ENCODE peak calls at places on chromosomes 16 and 17, in nine cellular contexts. One of them, this sample, is unnamed. For H3K4me1 and H3K27me3, the result is how much of the 10 kb centered on the place peaks cover.

GRCh38 chr17:38559880-38560230 is 45.9 kb downstream of the SRCIN1 start:
- DNase-seq in CD4-positive, alpha-beta memory T cell: no peak
- DNase-seq in upper lobe of right lung: no peak
- DNase-seq in neural progenitor cell: no peak
- DNase-seq in cardiac muscle cell: no peak
- DNase-seq in aorta: no peak
- DNase-seq in ascending aorta: no peak
- DNase-seq in Karpas-422: no peak
- DNase-seq in psoas muscle: no peak
- DNase-seq in this sample: no peak

GRCh38 chr16:3717235-3718018 is at the start of gene TRAP1:
- DNase-seq in CD4-positive, alpha-beta memory T cell: peak
- DNase-seq in upper lobe of right lung: peak
- DNase-seq in psoas muscle: peak
- DNase-seq in Karpas-422: peak
- DNase-seq in neural progenitor cell: peak
- DNase-seq in aorta: peak
- DNase-seq in ascending aorta: peak
- DNase-seq in cardiac muscle cell: peak
- DNase-seq in this sample: peak

GRCh38 chr17:17132746-17133145 is 73.4 kb downstream of the PLD6 start:
- DNase-seq in aorta: no peak
- DNase-seq in psoas muscle: peak
- DNase-seq in CD4-positive, alpha-beta memory T cell: no peak
- DNase-seq in ascending aorta: no peak
- DNase-seq in cardiac muscle cell: no peak
- DNase-seq in Karpas-422: no peak
- DNase-seq in upper lobe of right lung: no peak
- DNase-seq in neural progenitor cell: peak
- DNase-seq in this sample: no peak

GRCh38 chr16:64893386-64893785 is 228.5 kb downstream of the CDH11 start:
- DNase-seq in aorta: no peak
- DNase-seq in Karpas-422: peak
- DNase-seq in neural progenitor cell: no peak
- DNase-seq in CD4-positive, alpha-beta memory T cell: no peak
- DNase-seq in cardiac muscle cell: no peak
- DNase-seq in psoas muscle: no peak
- DNase-seq in upper lobe of right lung: no peak
- DNase-seq in ascending aorta: no peak
- DNase-seq in this sample: no peak

GRCh38 chr16:67279296-67280089 is at the start of gene PLEKHG4:
- DNase-seq in Karpas-422: peak
- DNase-seq in upper lobe of right lung: peak
- DNase-seq in neural progenitor cell: peak
- DNase-seq in ascending aorta: peak
- DNase-seq in cardiac muscle cell: peak
- DNase-seq in CD4-positive, alpha-beta memory T cell: peak
- DNase-seq in psoas muscle: peak
- DNase-seq in aorta: peak
- DNase-seq in this sample: peak

GRCh38 chr17:66549312-66549705 is 246.9 kb downstream of the PRKCA start:
- DNase-seq in Karpas-422: no peak
- DNase-seq in psoas muscle: no peak
- DNase-seq in cardiac muscle cell: no peak
- DNase-seq in aorta: no peak
- DNase-seq in upper lobe of right lung: no peak
- DNase-seq in neural progenitor cell: no peak
- DNase-seq in ascending aorta: no peak
- DNase-seq in CD4-positive, alpha-beta memory T cell: no peak
- DNase-seq in this sample: no peak

GRCh38 chr17:55768946-55769624 is 18.2 kb downstream of the PCTP start:
- DNase-seq in neural progenitor cell: no peak
- DNase-seq in psoas muscle: no peak
- DNase-seq in CD4-positive, alpha-beta memory T cell: no peak
- DNase-seq in cardiac muscle cell: no peak
- DNase-seq in aorta: no peak
- DNase-seq in upper lobe of right lung: no peak
- DNase-seq in Karpas-422: no peak
- DNase-seq in ascending aorta: no peak
- DNase-seq in this sample: no peak

GRCh38 chr16:13906426-13907089 is 13.4 kb upstream of the ERCC4 start:
- DNase-seq in CD4-positive, alpha-beta memory T cell: no peak
- DNase-seq in upper lobe of right lung: no peak
- DNase-seq in cardiac muscle cell: no peak
- DNase-seq in psoas muscle: no peak
- DNase-seq in aorta: no peak
- DNase-seq in neural progenitor cell: no peak
- DNase-seq in Karpas-422: peak
- DNase-seq in ascending aorta: no peak
- DNase-seq in this sample: no peak

GRCh38 chr17:61202564-61202963 is 197.1 kb upstream of the TBX2 start:
- DNase-seq in CD4-positive, alpha-beta memory T cell: no peak
- DNase-seq in ascending aorta: no peak
- DNase-seq in neural progenitor cell: no peak
- DNase-seq in psoas muscle: no peak
- DNase-seq in upper lobe of right lung: no peak
- DNase-seq in aorta: no peak
- DNase-seq in Karpas-422: no peak
- DNase-seq in cardiac muscle cell: no peak
- DNase-seq in this sample: no peak

GRCh38 chr17:32722733-32723132 is 154.2 kb downstream of the MYO1D start:
- DNase-seq in ascending aorta: no peak
- DNase-seq in cardiac muscle cell: no peak
- DNase-seq in Karpas-422: no peak
- DNase-seq in neural progenitor cell: no peak
- DNase-seq in CD4-positive, alpha-beta memory T cell: no peak
- DNase-seq in aorta: no peak
- DNase-seq in psoas muscle: no peak
- DNase-seq in upper lobe of right lung: no peak
- DNase-seq in this sample: no peak

GRCh38 chr17:6528557-6528956 is 27.8 kb downstream of the PITPNM3 start:
- DNase-seq in aorta: peak
- DNase-seq in psoas muscle: no peak
- DNase-seq in CD4-positive, alpha-beta memory T cell: no peak
- DNase-seq in upper lobe of right lung: no peak
- DNase-seq in Karpas-422: no peak
- DNase-seq in cardiac muscle cell: no peak
- DNase-seq in neural progenitor cell: no peak
- DNase-seq in ascending aorta: no peak
- DNase-seq in this sample: no peak

GRCh38 chr17:7308625-7309433 is 1.4 kb downstream of the EIF5A start:
- DNase-seq in upper lobe of right lung: peak
- DNase-seq in CD4-positive, alpha-beta memory T cell: peak
- DNase-seq in ascending aorta: no peak
- DNase-seq in Karpas-422: peak
- DNase-seq in psoas muscle: peak
- DNase-seq in aorta: no peak
- DNase-seq in cardiac muscle cell: peak
- DNase-seq in neural progenitor cell: peak
- DNase-seq in this sample: peak

GRCh38 chr17:29613371-29613837 is 9.3 kb downstream of the CORO6 start:
- DNase-seq in cardiac muscle cell: peak
- DNase-seq in ascending aorta: peak
- DNase-seq in neural progenitor cell: peak
- DNase-seq in upper lobe of right lung: peak
- DNase-seq in aorta: peak
- DNase-seq in CD4-positive, alpha-beta memory T cell: peak
- DNase-seq in psoas muscle: peak
- DNase-seq in Karpas-422: no peak
- DNase-seq in this sample: peak

GRCh38 chr17:28228109-28228840 is 90.7 kb upstream of the TMEM97 start:
- DNase-seq in Karpas-422: no peak
- DNase-seq in upper lobe of right lung: no peak
- DNase-seq in psoas muscle: no peak
- DNase-seq in cardiac muscle cell: peak
- DNase-seq in ascending aorta: no peak
- DNase-seq in aorta: peak
- DNase-seq in CD4-positive, alpha-beta memory T cell: no peak
- DNase-seq in neural progenitor cell: peak
- DNase-seq in this sample: no peak

GRCh38 chr17:62703776-62704380 is 76.4 kb downstream of the MRC2 start:
- DNase-seq in upper lobe of right lung: peak
- DNase-seq in neural progenitor cell: peak
- DNase-seq in cardiac muscle cell: peak
- DNase-seq in Karpas-422: peak
- DNase-seq in aorta: peak
- DNase-seq in ascending aorta: no peak
- DNase-seq in CD4-positive, alpha-beta memory T cell: no peak
- DNase-seq in psoas muscle: peak
- DNase-seq in this sample: peak

GRCh38 chr17:78366109-78366848 is 6.4 kb upstream of the SOCS3 start:
- DNase-seq in Karpas-422: no peak
- DNase-seq in neural progenitor cell: no peak
- DNase-seq in aorta: no peak
- DNase-seq in ascending aorta: no peak
- DNase-seq in psoas muscle: no peak
- DNase-seq in CD4-positive, alpha-beta memory T cell: no peak
- DNase-seq in cardiac muscle cell: no peak
- DNase-seq in upper lobe of right lung: peak
- DNase-seq in this sample: no peak

DNA sequence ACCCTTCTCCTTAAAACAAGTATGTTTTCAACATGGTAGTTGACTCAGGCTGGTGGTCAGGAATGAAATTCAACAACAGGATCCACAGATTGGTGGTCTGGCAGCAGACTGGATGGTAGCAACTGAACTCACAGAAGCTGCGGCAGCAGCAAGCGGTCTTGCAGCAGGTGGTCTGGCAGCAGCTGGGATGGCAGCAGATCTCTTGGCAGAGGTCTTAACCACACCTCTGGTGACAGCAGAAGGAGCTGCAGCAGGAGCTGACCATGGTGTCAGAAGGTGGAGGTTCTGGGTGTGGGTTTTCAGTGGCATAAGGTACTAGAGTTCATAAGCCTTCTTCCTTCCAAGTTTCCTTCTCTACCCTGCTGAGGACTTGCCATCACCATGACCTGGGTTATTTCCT is 2.2 kb upstream of the KRTAP4-1 start:
- DNase-seq in ascending aorta: no peak
- DNase-seq in neural progenitor cell: no peak
- DNase-seq in cardiac muscle cell: no peak
- DNase-seq in aorta: no peak
- DNase-seq in CD4-positive, alpha-beta memory T cell: no peak
- DNase-seq in upper lobe of right lung: no peak
- DNase-seq in Karpas-422: no peak
- DNase-seq in psoas muscle: no peak
- DNase-seq in this sample: no peak
- H3K4me1 ChIP-seq in ascending aorta: under half
- H3K4me1 ChIP-seq in neural progenitor cell: under half
- H3K4me1 ChIP-seq in cardiac muscle cell: under half
- H3K4me1 ChIP-seq in aorta: under half
- H3K4me1 ChIP-seq in CD4-positive, alpha-beta memory T cell: under half
- H3K4me1 ChIP-seq in upper lobe of right lung: under half
- H3K4me1 ChIP-seq in Karpas-422: under half
- H3K4me1 ChIP-seq in psoas muscle: under half
- H3K4me1 ChIP-seq in this sample: under half

GRCh38 chr17:79612468-79613194 is 1.8 kb upstream of the RBFOX3 start:
- DNase-seq in ascending aorta: no peak
- DNase-seq in upper lobe of right lung: peak
- DNase-seq in neural progenitor cell: peak
- DNase-seq in Karpas-422: peak
- DNase-seq in aorta: no peak
- DNase-seq in psoas muscle: no peak
- DNase-seq in CD4-positive, alpha-beta memory T cell: no peak
- DNase-seq in cardiac muscle cell: peak
- DNase-seq in this sample: peak

GRCh38 chr17:79615446-79615845 is 4.6 kb upstream of the RBFOX3 start:
- DNase-seq in neural progenitor cell: no peak
- DNase-seq in upper lobe of right lung: no peak
- DNase-seq in cardiac muscle cell: no peak
- DNase-seq in Karpas-422: no peak
- DNase-seq in psoas muscle: no peak
- DNase-seq in ascending aorta: no peak
- DNase-seq in CD4-positive, alpha-beta memory T cell: no peak
- DNase-seq in aorta: peak
- DNase-seq in this sample: no peak

GRCh38 chr17:79613195-79613517 is 2.3 kb upstream of the RBFOX3 start:
- DNase-seq in upper lobe of right lung: no peak
- DNase-seq in CD4-positive, alpha-beta memory T cell: no peak
- DNase-seq in psoas muscle: no peak
- DNase-seq in aorta: no peak
- DNase-seq in ascending aorta: no peak
- DNase-seq in neural progenitor cell: no peak
- DNase-seq in cardiac muscle cell: no peak
- DNase-seq in Karpas-422: no peak
- DNase-seq in this sample: no peak

GRCh38 chr17:79615926-79616325 is 5.1 kb upstream of the RBFOX3 start:
- DNase-seq in upper lobe of right lung: peak
- DNase-seq in aorta: peak
- DNase-seq in CD4-positive, alpha-beta memory T cell: no peak
- DNase-seq in Karpas-422: no peak
- DNase-seq in psoas muscle: peak
- DNase-seq in cardiac muscle cell: no peak
- DNase-seq in neural progenitor cell: no peak
- DNase-seq in ascending aorta: no peak
- DNase-seq in this sample: peak

DNA sequence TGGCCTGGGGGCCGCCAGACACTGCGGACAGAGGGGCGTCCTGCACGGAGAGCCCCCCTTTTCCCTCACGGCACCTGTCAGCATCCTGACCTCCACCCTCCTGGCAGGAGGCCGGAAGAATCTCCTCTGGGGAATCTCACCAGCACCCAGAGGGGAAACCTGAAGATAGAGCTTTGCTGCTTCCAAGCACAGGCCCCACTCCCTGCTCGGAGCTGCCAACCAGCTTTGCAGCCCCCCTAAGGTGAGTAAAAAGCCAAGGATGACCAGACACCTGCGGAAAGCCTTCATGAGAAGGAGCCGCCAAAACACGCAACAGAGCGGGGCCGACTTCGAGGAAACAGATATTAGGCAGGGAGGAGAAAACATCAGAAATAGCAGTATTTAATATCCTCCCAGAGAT is 3.4 kb upstream of the RBFOX3 start:
- DNase-seq in neural progenitor cell: no peak
- DNase-seq in Karpas-422: no peak
- DNase-seq in psoas muscle: no peak
- DNase-seq in ascending aorta: no peak
- DNase-seq in CD4-positive, alpha-beta memory T cell: no peak
- DNase-seq in aorta: no peak
- DNase-seq in cardiac muscle cell: no peak
- DNase-seq in upper lobe of right lung: no peak
- DNase-seq in this sample: no peak
- H3K27me3 ChIP-seq in neural progenitor cell: under half
- H3K27me3 ChIP-seq in Karpas-422: under half
- H3K27me3 ChIP-seq in psoas muscle: half or more
- H3K27me3 ChIP-seq in ascending aorta: under half
- H3K27me3 ChIP-seq in CD4-positive, alpha-beta memory T cell: under half
- H3K27me3 ChIP-seq in aorta: under half
- H3K27me3 ChIP-seq in cardiac muscle cell: half or more
- H3K27me3 ChIP-seq in upper lobe of right lung: half or more
- H3K27me3 ChIP-seq in this sample: under half

GRCh38 chr16:72101195-72101594 is 7.5 kb downstream of the DHX38 start:
- DNase-seq in aorta: no peak
- DNase-seq in CD4-positive, alpha-beta memory T cell: no peak
- DNase-seq in neural progenitor cell: no peak
- DNase-seq in psoas muscle: no peak
- DNase-seq in cardiac muscle cell: no peak
- DNase-seq in ascending aorta: no peak
- DNase-seq in upper lobe of right lung: no peak
- DNase-seq in Karpas-422: no peak
- DNase-seq in this sample: peak
- H3K4me1 ChIP-seq in aorta: under half
- H3K4me1 ChIP-seq in CD4-positive, alpha-beta memory T cell: under half
- H3K4me1 ChIP-seq in neural progenitor cell: under half
- H3K4me1 ChIP-seq in psoas muscle: under half
- H3K4me1 ChIP-seq in cardiac muscle cell: under half
- H3K4me1 ChIP-seq in ascending aorta: under half
- H3K4me1 ChIP-seq in upper lobe of right lung: under half
- H3K4me1 ChIP-seq in Karpas-422: under half
- H3K4me1 ChIP-seq in this sample: under half

GRCh38 chr17:4634981-4635380 is 6.5 kb downstream of the ALOX15 start:
- DNase-seq in aorta: no peak
- DNase-seq in CD4-positive, alpha-beta memory T cell: no peak
- DNase-seq in Karpas-422: no peak
- DNase-seq in neural progenitor cell: no peak
- DNase-seq in cardiac muscle cell: no peak
- DNase-seq in upper lobe of right lung: peak
- DNase-seq in ascending aorta: no peak
- DNase-seq in psoas muscle: no peak
- DNase-seq in this sample: no peak
- H3K27me3 ChIP-seq in aorta: under half
- H3K27me3 ChIP-seq in CD4-positive, alpha-beta memory T cell: under half
- H3K27me3 ChIP-seq in Karpas-422: under half
- H3K27me3 ChIP-seq in neural progenitor cell: under half
- H3K27me3 ChIP-seq in cardiac muscle cell: under half
- H3K27me3 ChIP-seq in upper lobe of right lung: under half
- H3K27me3 ChIP-seq in ascending aorta: under half
- H3K27me3 ChIP-seq in psoas muscle: under half
- H3K27me3 ChIP-seq in this sample: under half

This sample was measured in pancreas.